ENCODE peak calls at places on chromosomes 12 and 14, in six cellular contexts. One of them, this sample, is unnamed. For H3K36me3, the result is how much of the 10 kb centered on the place peaks cover.

GRCh38 chr12:104243551-104243950 is 28.0 kb downstream of the TXNRD1 start:
- DNase-seq in mammary epithelial cell: no peak
- DNase-seq in SK-N-SH: no peak
- DNase-seq in CD4-positive, CD25-positive, alpha-beta regulatory T cell: no peak
- DNase-seq in CD8-positive, alpha-beta T cell: no peak
- DNase-seq in DND-41: no peak
- DNase-seq in this sample: peak

GRCh38 chr12:30610718-30611117 is 85.0 kb downstream of the IPO8 start:
- DNase-seq in CD4-positive, CD25-positive, alpha-beta regulatory T cell: no peak
- DNase-seq in DND-41: no peak
- DNase-seq in SK-N-SH: no peak
- DNase-seq in CD8-positive, alpha-beta T cell: no peak
- DNase-seq in mammary epithelial cell: no peak
- DNase-seq in this sample: no peak

GRCh38 chr14:104377256-104377655 is 202.3 kb upstream of the C14orf180 start:
- DNase-seq in SK-N-SH: no peak
- DNase-seq in CD4-positive, CD25-positive, alpha-beta regulatory T cell: no peak
- DNase-seq in DND-41: no peak
- DNase-seq in mammary epithelial cell: no peak
- DNase-seq in CD8-positive, alpha-beta T cell: no peak
- DNase-seq in this sample: no peak

GRCh38 chr12:120172053-120172452 is 22.5 kb downstream of the GCN1 start:
- DNase-seq in CD8-positive, alpha-beta T cell: no peak
- DNase-seq in mammary epithelial cell: no peak
- DNase-seq in DND-41: no peak
- DNase-seq in SK-N-SH: no peak
- DNase-seq in CD4-positive, CD25-positive, alpha-beta regulatory T cell: no peak
- DNase-seq in this sample: no peak

GRCh38 chr12:122841544-122842321 is 6.5 kb downstream of the HIP1R start:
- DNase-seq in mammary epithelial cell: peak
- DNase-seq in CD8-positive, alpha-beta T cell: no peak
- DNase-seq in DND-41: no peak
- DNase-seq in SK-N-SH: peak
- DNase-seq in CD4-positive, CD25-positive, alpha-beta regulatory T cell: no peak
- DNase-seq in this sample: no peak

GRCh38 chr14:56205906-56206305 is 87.7 kb downstream of the PELI2 start:
- DNase-seq in mammary epithelial cell: no peak
- DNase-seq in CD8-positive, alpha-beta T cell: no peak
- DNase-seq in DND-41: no peak
- DNase-seq in CD4-positive, CD25-positive, alpha-beta regulatory T cell: no peak
- DNase-seq in SK-N-SH: no peak
- DNase-seq in this sample: no peak

GRCh38 chr12:97075583-97076268 is 168.7 kb downstream of the NEDD1 start:
- DNase-seq in mammary epithelial cell: peak
- DNase-seq in CD4-positive, CD25-positive, alpha-beta regulatory T cell: no peak
- DNase-seq in SK-N-SH: no peak
- DNase-seq in CD8-positive, alpha-beta T cell: no peak
- DNase-seq in DND-41: no peak
- DNase-seq in this sample: no peak

GRCh38 chr12:28040251-28040650 is 67.7 kb upstream of the PTHLH start:
- DNase-seq in CD8-positive, alpha-beta T cell: no peak
- DNase-seq in DND-41: no peak
- DNase-seq in SK-N-SH: no peak
- DNase-seq in mammary epithelial cell: no peak
- DNase-seq in CD4-positive, CD25-positive, alpha-beta regulatory T cell: no peak
- DNase-seq in this sample: no peak

GRCh38 chr12:92571844-92572543 is 130.8 kb upstream of the PLEKHG7 start:
- DNase-seq in DND-41: no peak
- DNase-seq in CD4-positive, CD25-positive, alpha-beta regulatory T cell: no peak
- DNase-seq in mammary epithelial cell: no peak
- DNase-seq in SK-N-SH: no peak
- DNase-seq in CD8-positive, alpha-beta T cell: no peak
- DNase-seq in this sample: no peak

GRCh38 chr12:66726531-66726930 is 47.7 kb upstream of the GRIP1 start:
- DNase-seq in DND-41: no peak
- DNase-seq in SK-N-SH: no peak
- DNase-seq in CD8-positive, alpha-beta T cell: no peak
- DNase-seq in mammary epithelial cell: no peak
- DNase-seq in CD4-positive, CD25-positive, alpha-beta regulatory T cell: no peak
- DNase-seq in this sample: no peak

GRCh38 chr12:41621288-41621687 is 433.2 kb downstream of the PDZRN4 start:
- DNase-seq in CD8-positive, alpha-beta T cell: no peak
- DNase-seq in SK-N-SH: no peak
- DNase-seq in DND-41: no peak
- DNase-seq in CD4-positive, CD25-positive, alpha-beta regulatory T cell: no peak
- DNase-seq in mammary epithelial cell: no peak
- DNase-seq in this sample: no peak

GRCh38 chr14:60002819-60003492 is 83.0 kb downstream of the LRRC9 start:
- DNase-seq in SK-N-SH: no peak
- DNase-seq in DND-41: no peak
- DNase-seq in CD4-positive, CD25-positive, alpha-beta regulatory T cell: no peak
- DNase-seq in mammary epithelial cell: no peak
- DNase-seq in CD8-positive, alpha-beta T cell: no peak
- DNase-seq in this sample: no peak

GRCh38 chr12:10189653-10190052 is 10.8 kb downstream of the TMEM52B start:
- DNase-seq in mammary epithelial cell: no peak
- DNase-seq in CD8-positive, alpha-beta T cell: no peak
- DNase-seq in SK-N-SH: no peak
- DNase-seq in DND-41: no peak
- DNase-seq in CD4-positive, CD25-positive, alpha-beta regulatory T cell: no peak
- DNase-seq in this sample: no peak

GRCh38 chr12:10182662-10183061 is 3.8 kb downstream of the TMEM52B start:
- DNase-seq in SK-N-SH: no peak
- DNase-seq in DND-41: no peak
- DNase-seq in CD8-positive, alpha-beta T cell: no peak
- DNase-seq in mammary epithelial cell: peak
- DNase-seq in CD4-positive, CD25-positive, alpha-beta regulatory T cell: no peak
- DNase-seq in this sample: no peak

GRCh38 chr12:10190558-10191388 is 11.9 kb downstream of the TMEM52B start:
- DNase-seq in SK-N-SH: peak
- DNase-seq in CD4-positive, CD25-positive, alpha-beta regulatory T cell: peak
- DNase-seq in DND-41: peak
- DNase-seq in mammary epithelial cell: peak
- DNase-seq in CD8-positive, alpha-beta T cell: peak
- DNase-seq in this sample: no peak

GRCh38 chr12:10184261-10184843 is 5.5 kb downstream of the TMEM52B start:
- DNase-seq in mammary epithelial cell: no peak
- DNase-seq in CD4-positive, CD25-positive, alpha-beta regulatory T cell: no peak
- DNase-seq in DND-41: no peak
- DNase-seq in CD8-positive, alpha-beta T cell: no peak
- DNase-seq in SK-N-SH: no peak
- DNase-seq in this sample: no peak

DNA sequence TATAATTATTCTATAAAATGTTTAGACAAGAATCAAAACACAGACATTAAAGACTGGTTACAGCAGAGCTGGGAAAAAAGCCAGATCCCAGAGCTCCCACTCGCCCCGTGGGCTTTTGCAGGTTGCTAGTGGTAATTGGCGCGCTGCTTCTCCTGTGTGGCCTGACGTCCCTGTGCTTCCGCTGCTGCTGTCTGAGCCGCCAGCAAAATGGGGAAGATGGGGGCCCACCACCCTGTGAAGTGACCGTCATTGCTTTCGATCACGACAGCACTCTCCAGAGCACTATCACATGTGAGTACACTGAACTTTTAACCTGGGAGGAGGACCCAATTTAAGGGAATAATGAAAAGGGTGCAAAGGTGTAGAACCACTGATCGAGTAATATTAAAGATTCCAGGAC is 7.5 kb downstream of the TMEM52B start:
- DNase-seq in DND-41: no peak
- DNase-seq in mammary epithelial cell: no peak
- DNase-seq in CD8-positive, alpha-beta T cell: no peak
- DNase-seq in SK-N-SH: no peak
- DNase-seq in CD4-positive, CD25-positive, alpha-beta regulatory T cell: no peak
- DNase-seq in this sample: no peak
- H3K36me3 ChIP-seq in DND-41: under half
- H3K36me3 ChIP-seq in mammary epithelial cell: under half
- H3K36me3 ChIP-seq in CD8-positive, alpha-beta T cell: under half
- H3K36me3 ChIP-seq in SK-N-SH: under half
- H3K36me3 ChIP-seq in CD4-positive, CD25-positive, alpha-beta regulatory T cell: under half
- H3K36me3 ChIP-seq in this sample: under half

DNA sequence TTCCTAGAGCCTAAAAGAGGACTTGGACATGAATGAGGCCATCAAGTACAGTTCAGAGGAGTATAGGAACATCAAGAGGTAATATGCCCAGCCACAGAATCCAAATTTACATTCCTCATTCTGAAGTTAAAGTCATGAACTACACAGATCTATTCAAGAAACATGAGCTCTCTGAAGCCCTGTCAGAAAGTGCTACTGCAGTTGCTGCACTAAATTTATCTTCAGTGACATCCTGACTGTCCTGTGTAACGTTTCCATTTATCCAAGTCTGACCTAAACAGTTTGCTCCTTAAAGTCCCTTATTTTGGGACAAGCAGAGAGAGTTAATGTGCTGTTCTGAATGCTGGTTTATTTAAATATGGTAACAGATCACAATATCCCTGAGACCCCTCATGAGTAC is 28.2 kb downstream of the NEK9 start:
- DNase-seq in SK-N-SH: no peak
- DNase-seq in DND-41: no peak
- DNase-seq in CD8-positive, alpha-beta T cell: no peak
- DNase-seq in CD4-positive, CD25-positive, alpha-beta regulatory T cell: no peak
- DNase-seq in mammary epithelial cell: no peak
- DNase-seq in this sample: no peak
- H3K36me3 ChIP-seq in SK-N-SH: half or more
- H3K36me3 ChIP-seq in DND-41: half or more
- H3K36me3 ChIP-seq in CD8-positive, alpha-beta T cell: under half
- H3K36me3 ChIP-seq in CD4-positive, CD25-positive, alpha-beta regulatory T cell: half or more
- H3K36me3 ChIP-seq in mammary epithelial cell: under half
- H3K36me3 ChIP-seq in this sample: under half

DNA sequence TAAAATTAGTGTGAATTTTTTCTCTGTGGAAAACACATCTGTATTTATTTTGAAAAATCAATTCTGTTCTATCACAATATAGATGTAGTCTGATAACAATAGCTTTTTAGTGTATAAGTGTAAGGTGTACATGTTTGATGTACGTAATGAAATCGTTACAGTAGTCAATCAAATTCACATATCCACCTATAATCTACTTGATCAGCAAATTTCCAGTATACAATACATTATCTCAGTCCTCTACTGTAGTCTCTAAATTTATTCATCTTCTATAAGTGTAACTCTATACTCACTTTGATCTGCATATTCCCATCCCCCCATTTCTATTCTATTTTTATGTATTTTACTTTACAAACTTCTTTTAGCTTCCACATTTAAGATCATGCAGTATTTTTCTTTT is 13.0 kb downstream of the PLEKHA5 start:
- DNase-seq in mammary epithelial cell: no peak
- DNase-seq in CD8-positive, alpha-beta T cell: no peak
- DNase-seq in SK-N-SH: no peak
- DNase-seq in CD4-positive, CD25-positive, alpha-beta regulatory T cell: no peak
- DNase-seq in DND-41: no peak
- DNase-seq in this sample: no peak
- H3K36me3 ChIP-seq in mammary epithelial cell: under half
- H3K36me3 ChIP-seq in CD8-positive, alpha-beta T cell: under half
- H3K36me3 ChIP-seq in SK-N-SH: under half
- H3K36me3 ChIP-seq in CD4-positive, CD25-positive, alpha-beta regulatory T cell: under half
- H3K36me3 ChIP-seq in DND-41: under half
- H3K36me3 ChIP-seq in this sample: under half

GRCh38 chr12:57823908-57824640 is 5.5 kb upstream of the AVIL start:
- DNase-seq in CD4-positive, CD25-positive, alpha-beta regulatory T cell: no peak
- DNase-seq in SK-N-SH: no peak
- DNase-seq in DND-41: no peak
- DNase-seq in CD8-positive, alpha-beta T cell: no peak
- DNase-seq in mammary epithelial cell: no peak
- DNase-seq in this sample: no peak

GRCh38 chr12:57826400-57826799 is 7.9 kb upstream of the AVIL start:
- DNase-seq in CD4-positive, CD25-positive, alpha-beta regulatory T cell: no peak
- DNase-seq in CD8-positive, alpha-beta T cell: no peak
- DNase-seq in DND-41: no peak
- DNase-seq in mammary epithelial cell: no peak
- DNase-seq in SK-N-SH: no peak
- DNase-seq in this sample: no peak

GRCh38 chr12:57823131-57823907 is 4.8 kb upstream of the AVIL start:
- DNase-seq in CD4-positive, CD25-positive, alpha-beta regulatory T cell: no peak
- DNase-seq in SK-N-SH: no peak
- DNase-seq in CD8-positive, alpha-beta T cell: no peak
- DNase-seq in mammary epithelial cell: no peak
- DNase-seq in DND-41: no peak
- DNase-seq in this sample: no peak

GRCh38 chr12:57826966-57827365 is 8.4 kb upstream of the AVIL start:
- DNase-seq in CD8-positive, alpha-beta T cell: no peak
- DNase-seq in mammary epithelial cell: no peak
- DNase-seq in SK-N-SH: no peak
- DNase-seq in DND-41: no peak
- DNase-seq in CD4-positive, CD25-positive, alpha-beta regulatory T cell: no peak
- DNase-seq in this sample: no peak

DNA sequence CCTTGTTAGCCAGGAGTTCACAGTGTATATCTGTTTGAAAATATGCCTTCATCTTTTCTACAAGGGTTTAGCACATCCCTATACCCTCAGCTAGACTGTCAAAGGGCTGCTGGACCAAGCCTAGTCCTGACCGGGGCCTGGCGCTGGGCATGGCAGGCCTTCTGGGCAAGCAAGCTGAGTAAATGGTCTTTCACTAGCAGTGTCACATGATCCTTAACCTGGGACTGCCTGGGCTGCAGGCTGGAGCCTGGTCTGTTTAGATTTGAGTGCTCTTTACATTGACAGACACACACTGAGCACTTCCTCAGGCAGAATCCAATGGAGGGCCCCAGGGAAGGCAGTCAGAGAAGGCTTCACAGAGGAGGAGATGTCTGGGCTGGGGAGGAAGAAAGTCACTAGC is 6.9 kb upstream of the AVIL start:
- DNase-seq in CD8-positive, alpha-beta T cell: no peak
- DNase-seq in SK-N-SH: no peak
- DNase-seq in DND-41: no peak
- DNase-seq in CD4-positive, CD25-positive, alpha-beta regulatory T cell: no peak
- DNase-seq in mammary epithelial cell: no peak
- DNase-seq in this sample: no peak
- H3K36me3 ChIP-seq in CD8-positive, alpha-beta T cell: half or more
- H3K36me3 ChIP-seq in SK-N-SH: half or more
- H3K36me3 ChIP-seq in DND-41: half or more
- H3K36me3 ChIP-seq in CD4-positive, CD25-positive, alpha-beta regulatory T cell: half or more
- H3K36me3 ChIP-seq in mammary epithelial cell: under half
- H3K36me3 ChIP-seq in this sample: half or more

DNA sequence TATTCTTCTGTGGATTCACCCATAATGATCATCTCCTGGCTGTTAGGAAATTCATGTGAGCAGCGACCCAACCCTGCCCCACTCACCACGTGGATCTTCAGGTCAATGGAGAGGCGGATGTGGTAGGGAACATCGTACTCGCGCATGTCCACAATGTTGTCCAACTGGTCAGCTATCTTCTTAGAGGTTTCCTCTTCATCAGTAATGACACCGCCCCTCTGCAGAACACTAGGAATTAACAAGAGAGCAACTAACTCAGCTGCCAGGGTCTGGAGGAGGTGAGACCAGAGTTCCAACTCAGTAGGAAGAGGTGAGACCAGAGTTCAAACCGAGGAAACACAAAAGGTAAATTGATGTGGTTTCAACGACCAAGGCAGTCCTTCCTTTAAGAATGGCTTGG is 9.7 kb downstream of the POLE start:
- DNase-seq in DND-41: no peak
- DNase-seq in mammary epithelial cell: no peak
- DNase-seq in CD4-positive, CD25-positive, alpha-beta regulatory T cell: no peak
- DNase-seq in CD8-positive, alpha-beta T cell: no peak
- DNase-seq in SK-N-SH: no peak
- DNase-seq in this sample: no peak
- H3K36me3 ChIP-seq in DND-41: half or more
- H3K36me3 ChIP-seq in mammary epithelial cell: under half
- H3K36me3 ChIP-seq in CD4-positive, CD25-positive, alpha-beta regulatory T cell: half or more
- H3K36me3 ChIP-seq in CD8-positive, alpha-beta T cell: under half
- H3K36me3 ChIP-seq in SK-N-SH: under half
- H3K36me3 ChIP-seq in this sample: under half

This sample was measured in BJ.